ENCODE peak calls at places on chromosome 7, in five cellular contexts. One of them, this sample, is unnamed.

GRCh38 chr7:84144480-84144879 is 50.1 kb downstream of the SEMA3A start:
- DNase-seq in GM10248: no peak
- DNase-seq in H9: no peak
- DNase-seq in astrocyte of the spinal cord: no peak
- DNase-seq in AG09309: no peak
- DNase-seq in this sample: no peak

GRCh38 chr7:42104231-42104630 is 132.8 kb downstream of the GLI3 start:
- DNase-seq in astrocyte of the spinal cord: no peak
- DNase-seq in GM10248: no peak
- DNase-seq in AG09309: no peak
- DNase-seq in H9: no peak
- DNase-seq in this sample: no peak

GRCh38 chr7:155459133-155459866 is 1.4 kb downstream of the EN2 start:
- DNase-seq in AG09309: no peak
- DNase-seq in H9: peak
- DNase-seq in GM10248: no peak
- DNase-seq in astrocyte of the spinal cord: no peak
- DNase-seq in this sample: no peak

GRCh38 chr7:70505468-70505867 is 626.5 kb upstream of the GALNT17 start:
- DNase-seq in H9: no peak
- DNase-seq in AG09309: no peak
- DNase-seq in GM10248: no peak
- DNase-seq in astrocyte of the spinal cord: no peak
- DNase-seq in this sample: no peak

GRCh38 chr7:156155988-156156733 is 343.9 kb upstream of the SHH start:
- DNase-seq in AG09309: no peak
- DNase-seq in H9: no peak
- DNase-seq in astrocyte of the spinal cord: no peak
- DNase-seq in GM10248: no peak
- DNase-seq in this sample: no peak

GRCh38 chr7:156088115-156088514 is 275.9 kb upstream of the SHH start:
- DNase-seq in AG09309: no peak
- DNase-seq in GM10248: no peak
- DNase-seq in astrocyte of the spinal cord: no peak
- DNase-seq in H9: no peak
- DNase-seq in this sample: no peak

GRCh38 chr7:81140206-81140605 is 221.4 kb upstream of the SEMA3C start:
- DNase-seq in GM10248: no peak
- DNase-seq in AG09309: no peak
- DNase-seq in H9: no peak
- DNase-seq in astrocyte of the spinal cord: no peak
- DNase-seq in this sample: no peak

GRCh38 chr7:18426564-18427226 is 68.9 kb upstream of the HDAC9 start:
- DNase-seq in H9: no peak
- DNase-seq in astrocyte of the spinal cord: no peak
- DNase-seq in GM10248: no peak
- DNase-seq in AG09309: peak
- DNase-seq in this sample: no peak

GRCh38 chr7:137096607-137097006 is 228.2 kb downstream of the CHRM2 start:
- DNase-seq in GM10248: no peak
- DNase-seq in AG09309: no peak
- DNase-seq in H9: no peak
- DNase-seq in astrocyte of the spinal cord: peak
- DNase-seq in this sample: no peak

GRCh38 chr7:28442540-28443420 is 30.5 kb downstream of the CREB5 start:
- DNase-seq in AG09309: no peak
- DNase-seq in astrocyte of the spinal cord: no peak
- DNase-seq in H9: no peak
- DNase-seq in GM10248: no peak
- DNase-seq in this sample: no peak

GRCh38 chr7:7489546-7489945 is 46.1 kb downstream of the COL28A1 start:
- DNase-seq in astrocyte of the spinal cord: no peak
- DNase-seq in GM10248: no peak
- DNase-seq in H9: no peak
- DNase-seq in AG09309: no peak
- DNase-seq in this sample: no peak

GRCh38 chr7:30474893-30475292 is 3.7 kb downstream of the NOD1 start:
- DNase-seq in H9: no peak
- DNase-seq in AG09309: peak
- DNase-seq in astrocyte of the spinal cord: peak
- DNase-seq in GM10248: no peak
- DNase-seq in this sample: no peak

GRCh38 chr7:10889266-10889898 is 84.3 kb upstream of the PHF14 start:
- DNase-seq in AG09309: peak
- DNase-seq in astrocyte of the spinal cord: peak
- DNase-seq in GM10248: peak
- DNase-seq in H9: peak
- DNase-seq in this sample: no peak

GRCh38 chr7:108613147-108613948 is 43.7 kb downstream of the DNAJB9 start:
- DNase-seq in AG09309: peak
- DNase-seq in GM10248: peak
- DNase-seq in astrocyte of the spinal cord: peak
- DNase-seq in H9: no peak
- DNase-seq in this sample: no peak

GRCh38 chr7:90689256-90689655 is 93.1 kb downstream of the CDK14 start:
- DNase-seq in astrocyte of the spinal cord: no peak
- DNase-seq in AG09309: no peak
- DNase-seq in H9: no peak
- DNase-seq in GM10248: no peak
- DNase-seq in this sample: no peak

GRCh38 chr7:105688617-105689016 is 107.3 kb upstream of the EFCAB10 start:
- DNase-seq in astrocyte of the spinal cord: no peak
- DNase-seq in AG09309: no peak
- DNase-seq in GM10248: no peak
- DNase-seq in H9: no peak
- DNase-seq in this sample: no peak

GRCh38 chr7:71768470-71768869 is 636.5 kb downstream of the GALNT17 start:
- DNase-seq in GM10248: no peak
- DNase-seq in astrocyte of the spinal cord: peak
- DNase-seq in AG09309: no peak
- DNase-seq in H9: no peak
- DNase-seq in this sample: no peak

GRCh38 chr7:93890464-93891068 is at the start of gene TFPI2:
- DNase-seq in H9: peak
- DNase-seq in AG09309: no peak
- DNase-seq in GM10248: peak
- DNase-seq in astrocyte of the spinal cord: peak
- DNase-seq in this sample: peak

GRCh38 chr7:149809215-149809614 is 29.0 kb upstream of the ZNF862 start:
- DNase-seq in AG09309: no peak
- DNase-seq in GM10248: no peak
- DNase-seq in astrocyte of the spinal cord: no peak
- DNase-seq in H9: no peak
- DNase-seq in this sample: no peak

GRCh38 chr7:108284349-108285017 is 154.3 kb upstream of the LAMB4 start:
- DNase-seq in GM10248: no peak
- DNase-seq in H9: no peak
- DNase-seq in AG09309: no peak
- DNase-seq in astrocyte of the spinal cord: no peak
- DNase-seq in this sample: no peak

GRCh38 chr7:43799605-43800004 is 41.1 kb downstream of the BLVRA start:
- DNase-seq in GM10248: no peak
- DNase-seq in astrocyte of the spinal cord: no peak
- DNase-seq in H9: no peak
- DNase-seq in AG09309: no peak
- DNase-seq in this sample: no peak
- TF ChIP-seq CTCF in GM10248: peak
- TF ChIP-seq CTCF in astrocyte of the spinal cord: no peak
- TF ChIP-seq CTCF in H9: peak
- TF ChIP-seq CTCF in AG09309: no peak
- TF ChIP-seq CTCF in this sample: no peak

GRCh38 chr7:134740364-134740763 is 39.1 kb upstream of the CALD1 start:
- DNase-seq in H9: no peak
- DNase-seq in astrocyte of the spinal cord: no peak
- DNase-seq in AG09309: no peak
- DNase-seq in GM10248: no peak
- DNase-seq in this sample: no peak
- TF ChIP-seq CTCF in H9: no peak
- TF ChIP-seq CTCF in astrocyte of the spinal cord: no peak
- TF ChIP-seq CTCF in AG09309: no peak
- TF ChIP-seq CTCF in GM10248: no peak
- TF ChIP-seq CTCF in this sample: no peak

DNA sequence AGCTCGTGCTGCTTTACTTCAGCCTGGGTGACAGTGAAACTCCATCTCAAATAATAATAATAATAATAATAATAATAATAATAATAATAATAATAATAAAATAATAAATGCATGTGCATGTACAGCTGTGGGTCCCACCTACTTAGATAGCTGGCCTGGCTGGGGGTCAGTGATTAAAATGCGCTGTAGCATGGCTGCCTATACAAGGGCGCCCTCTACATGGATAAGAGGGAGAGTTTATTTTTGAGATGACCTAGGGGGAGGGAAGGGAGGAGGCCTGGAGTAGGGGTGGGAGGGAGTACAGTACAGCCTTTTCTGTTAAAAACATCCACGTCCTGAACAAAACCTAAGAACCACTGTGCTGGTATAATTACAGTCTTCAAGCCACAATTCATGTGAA is 146.4 kb downstream of the TMEM178B start:
- DNase-seq in GM10248: peak
- DNase-seq in astrocyte of the spinal cord: no peak
- DNase-seq in AG09309: no peak
- DNase-seq in H9: no peak
- DNase-seq in this sample: no peak
- TF ChIP-seq CTCF in GM10248: peak
- TF ChIP-seq CTCF in astrocyte of the spinal cord: peak
- TF ChIP-seq CTCF in AG09309: no peak
- TF ChIP-seq CTCF in H9: peak
- TF ChIP-seq CTCF in this sample: no peak

DNA sequence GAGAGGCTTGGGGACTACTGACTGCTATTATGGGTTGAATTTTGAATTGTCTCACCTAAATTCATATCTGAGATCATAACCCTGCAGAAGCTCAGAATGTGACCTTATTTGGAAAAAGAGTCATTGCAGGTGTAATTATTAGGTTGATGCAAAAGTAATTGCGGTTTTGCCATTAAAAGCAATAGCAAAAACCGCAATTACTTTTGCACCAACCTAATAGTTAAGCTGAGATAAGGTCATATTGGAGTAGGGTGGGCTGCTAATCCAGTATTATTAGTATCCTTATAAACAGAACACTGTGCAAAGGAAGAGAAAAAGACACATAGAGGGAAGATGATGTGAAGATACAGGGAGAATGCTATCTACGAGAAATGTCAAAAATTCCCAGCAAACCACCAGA is 82.3 kb downstream of the AOAH start:
- DNase-seq in AG09309: no peak
- DNase-seq in astrocyte of the spinal cord: no peak
- DNase-seq in GM10248: no peak
- DNase-seq in H9: no peak
- DNase-seq in this sample: no peak
- TF ChIP-seq CTCF in AG09309: no peak
- TF ChIP-seq CTCF in astrocyte of the spinal cord: no peak
- TF ChIP-seq CTCF in GM10248: no peak
- TF ChIP-seq CTCF in H9: no peak
- TF ChIP-seq CTCF in this sample: no peak

GRCh38 chr7:118169146-118169545 is 14.8 kb upstream of the LSM8 start:
- DNase-seq in H9: no peak
- DNase-seq in GM10248: no peak
- DNase-seq in AG09309: no peak
- DNase-seq in astrocyte of the spinal cord: no peak
- DNase-seq in this sample: no peak
- TF ChIP-seq CTCF in H9: no peak
- TF ChIP-seq CTCF in GM10248: no peak
- TF ChIP-seq CTCF in AG09309: peak
- TF ChIP-seq CTCF in astrocyte of the spinal cord: peak
- TF ChIP-seq CTCF in this sample: no peak

GRCh38 chr7:26284995-26285632 is 6.5 kb upstream of the SNX10 start:
- DNase-seq in H9: no peak
- DNase-seq in AG09309: no peak
- DNase-seq in GM10248: no peak
- DNase-seq in astrocyte of the spinal cord: no peak
- DNase-seq in this sample: no peak
- TF ChIP-seq CTCF in H9: peak
- TF ChIP-seq CTCF in AG09309: peak
- TF ChIP-seq CTCF in GM10248: peak
- TF ChIP-seq CTCF in astrocyte of the spinal cord: no peak
- TF ChIP-seq CTCF in this sample: no peak

GRCh38 chr7:73612598-73613269 is 11.6 kb downstream of the MLXIPL start:
- DNase-seq in astrocyte of the spinal cord: peak
- DNase-seq in GM10248: no peak
- DNase-seq in AG09309: no peak
- DNase-seq in H9: no peak
- DNase-seq in this sample: no peak
- TF ChIP-seq CTCF in astrocyte of the spinal cord: peak
- TF ChIP-seq CTCF in GM10248: no peak
- TF ChIP-seq CTCF in AG09309: peak
- TF ChIP-seq CTCF in H9: peak
- TF ChIP-seq CTCF in this sample: no peak

DNA sequence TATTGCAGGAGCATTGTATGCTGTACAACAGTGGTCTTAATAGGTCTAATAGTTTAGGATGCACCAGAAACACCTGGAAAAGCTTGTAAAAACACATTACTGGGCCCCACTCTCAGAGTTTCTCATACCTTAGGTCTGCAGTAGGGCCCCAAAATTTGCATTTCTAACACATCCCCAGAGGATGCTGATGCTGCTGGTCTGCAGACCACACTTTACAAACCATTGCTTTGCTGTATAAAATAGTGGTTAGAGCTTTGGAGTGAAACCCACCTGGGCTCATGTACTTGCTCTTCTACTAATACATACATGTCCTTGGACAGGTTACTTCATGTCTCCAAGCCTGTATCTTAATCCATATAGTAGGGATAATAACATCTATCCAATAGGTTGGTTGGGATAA is 279.7 kb downstream of the GRM8 start:
- DNase-seq in AG09309: no peak
- DNase-seq in GM10248: no peak
- DNase-seq in H9: no peak
- DNase-seq in astrocyte of the spinal cord: no peak
- DNase-seq in this sample: no peak
- TF ChIP-seq CTCF in AG09309: no peak
- TF ChIP-seq CTCF in GM10248: no peak
- TF ChIP-seq CTCF in H9: no peak
- TF ChIP-seq CTCF in astrocyte of the spinal cord: no peak
- TF ChIP-seq CTCF in this sample: no peak